ENCODE peak calls at places on chromosome 18, in four cellular contexts. H, S, N and B are unnamed samples.

GRCh38 chr18:48455555-48456478 is 46.6 kb upstream of the ZBTB7C start:
- DNase-seq in H (no peak), S (peak; percentile 99), N (peak; percentile 83), B (no peak)

GRCh38 chr18:22043837-22044236 is 125.6 kb upstream of the GATA6 start:
- DNase-seq in H (no peak), S (no peak), N (no peak), B (no peak)

GRCh38 chr18:79374408-79375171 is 21.1 kb upstream of the NFATC1 start:
- DNase-seq in H (no peak), S (no peak), N (no peak), B (no peak)

GRCh38 chr18:28365406-28365805 is 188.5 kb upstream of the CDH2 start:
- DNase-seq in H (no peak), S (peak; percentile 69), N (no peak), B (no peak)

GRCh38 chr18:3192752-3193151 is 27.0 kb downstream of the MYOM1 start:
- DNase-seq in H (no peak), S (no peak), N (no peak), B (no peak)

GRCh38 chr18:21230436-21230835 is 11.6 kb upstream of the GREB1L start:
- DNase-seq in H (no peak), S (peak; percentile 41), N (no peak), B (no peak)

GRCh38 chr18:55763805-55764204 is 175.8 kb upstream of the TCF4 start:
- DNase-seq in H (no peak), S (peak; percentile 35), N (no peak), B (no peak)

GRCh38 chr18:34222396-34223163 is 2.1 kb downstream of the NOL4 start:
- DNase-seq in H (no peak), S (peak; percentile 25), N (no peak), B (no peak)

GRCh38 chr18:63138469-63139340 is 180.9 kb downstream of the BCL2 start:
- DNase-seq in H (peak; percentile 27), S (no peak), N (no peak), B (peak; percentile 55)
- H3K9ac ChIP-seq in H (no peak overlapping the region), S (no peak overlapping the region), N (no peak overlapping the region), B (no peak overlapping the region)

GRCh38 chr18:23142285-23142929 is 7.1 kb downstream of the CABLES1 start:
- DNase-seq in H (no peak), S (no peak), N (no peak), B (no peak)
- H3K9ac ChIP-seq in H (no peak overlapping the region), S (no peak overlapping the region), N (no peak overlapping the region), B (no peak overlapping the region)

GRCh38 chr18:58787750-58788149 is 76.9 kb upstream of the ZNF532 start:
- DNase-seq in H (no peak), S (peak; percentile 48), N (no peak), B (no peak)

GRCh38 chr18:58789856-58790255 is 74.8 kb upstream of the ZNF532 start:
- DNase-seq in H (no peak), S (no peak), N (no peak), B (no peak)

GRCh38 chr18:58788470-58788869 is 76.2 kb upstream of the ZNF532 start:
- DNase-seq in H (no peak), S (peak; percentile 60), N (no peak), B (no peak)

GRCh38 chr18:58792086-58792485 is 72.6 kb upstream of the ZNF532 start:
- DNase-seq in H (no peak), S (no peak), N (no peak), B (no peak)

DNA sequence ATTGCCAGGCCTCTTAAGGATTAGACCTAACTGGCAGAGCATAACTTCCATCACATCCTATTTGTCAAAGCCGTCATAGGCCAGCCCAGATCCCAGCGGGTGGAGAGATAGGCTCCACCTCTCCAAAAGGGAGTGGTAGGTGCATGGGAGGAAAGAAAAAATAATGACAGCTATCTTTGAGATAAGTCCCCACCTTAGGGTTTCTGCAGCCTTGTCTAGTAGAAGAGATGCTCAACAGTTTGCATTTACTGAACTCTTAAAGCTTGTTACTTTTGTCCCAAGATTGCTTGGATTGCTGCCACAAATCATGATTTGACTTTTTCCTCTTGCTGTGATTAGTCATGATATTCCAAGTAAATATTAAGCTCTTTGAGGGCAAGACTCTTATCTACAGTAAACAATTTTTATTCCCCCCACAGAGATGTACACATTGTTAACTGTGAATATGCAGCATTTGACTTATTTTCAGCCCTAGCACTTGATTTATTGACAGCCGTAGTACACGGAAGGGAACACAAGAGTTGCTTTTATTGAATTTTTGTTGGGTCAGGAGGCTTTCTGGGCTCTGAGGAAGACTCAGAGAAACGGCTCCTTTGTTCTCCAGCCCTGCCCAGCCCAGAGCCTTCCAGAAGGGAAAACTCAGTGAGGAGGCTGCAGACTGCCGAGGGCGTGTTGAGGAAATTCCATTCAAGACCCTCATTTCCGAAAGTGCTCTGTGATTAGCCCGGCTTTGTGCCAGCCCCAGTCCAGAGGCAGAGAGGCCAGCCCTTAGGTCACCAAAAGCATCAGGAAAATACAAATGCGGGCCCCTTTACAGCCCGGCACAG is 75.5 kb upstream of the ZNF532 start:
- DNase-seq in H (no peak), S (peak; percentile 81), N (no peak), B (no peak)
- H3K9ac ChIP-seq in H (no peak overlapping the region), S (no peak overlapping the region), N (no peak overlapping the region), B (peak overlapping the region; percentile 42)

GRCh38 chr18:8561123-8561905 is 47.9 kb upstream of the RAB12 start:
- DNase-seq in H (no peak), S (no peak), N (no peak), B (no peak)
- H3K9ac ChIP-seq in H (no peak overlapping the region), S (no peak overlapping the region), N (no peak overlapping the region), B (no peak overlapping the region)